ENCODE peak calls at places on chromosomes 16 and 17, in five cellular contexts. One of them, this sample, is unnamed.

GRCh38 chr17:80116923-80117380 is 15.6 kb downstream of the GAA start:
- DNase-seq in astrocyte of the spinal cord: no peak
- DNase-seq in NCI-H1694 treated with DMSO at 0.1 percent for 48 hours: no peak
- DNase-seq in NCI-H446 treated with DMSO at 0.1 percent for 48 hours: no peak
- DNase-seq in GM12865: no peak
- DNase-seq in this sample: no peak

GRCh38 chr16:56708418-56708817 is 21.5 kb upstream of the NUP93 start:
- DNase-seq in NCI-H446 treated with DMSO at 0.1 percent for 48 hours: no peak
- DNase-seq in astrocyte of the spinal cord: no peak
- DNase-seq in NCI-H1694 treated with DMSO at 0.1 percent for 48 hours: no peak
- DNase-seq in GM12865: no peak
- DNase-seq in this sample: no peak

GRCh38 chr17:53588317-53588716 is 234.4 kb upstream of the KIF2B start:
- DNase-seq in astrocyte of the spinal cord: no peak
- DNase-seq in NCI-H446 treated with DMSO at 0.1 percent for 48 hours: no peak
- DNase-seq in NCI-H1694 treated with DMSO at 0.1 percent for 48 hours: no peak
- DNase-seq in GM12865: no peak
- DNase-seq in this sample: no peak

GRCh38 chr17:80859004-80859941 is 132.4 kb upstream of the CHMP6 start:
- DNase-seq in GM12865: no peak
- DNase-seq in NCI-H446 treated with DMSO at 0.1 percent for 48 hours: peak
- DNase-seq in astrocyte of the spinal cord: peak
- DNase-seq in NCI-H1694 treated with DMSO at 0.1 percent for 48 hours: peak
- DNase-seq in this sample: peak

GRCh38 chr17:10616502-10617119 is 40.5 kb downstream of the MYH3 start:
- DNase-seq in NCI-H1694 treated with DMSO at 0.1 percent for 48 hours: peak
- DNase-seq in astrocyte of the spinal cord: peak
- DNase-seq in NCI-H446 treated with DMSO at 0.1 percent for 48 hours: peak
- DNase-seq in GM12865: peak
- DNase-seq in this sample: peak

GRCh38 chr16:62709856-62710255 is 673.6 kb upstream of the CDH8 start:
- DNase-seq in NCI-H1694 treated with DMSO at 0.1 percent for 48 hours: no peak
- DNase-seq in NCI-H446 treated with DMSO at 0.1 percent for 48 hours: no peak
- DNase-seq in astrocyte of the spinal cord: no peak
- DNase-seq in GM12865: no peak
- DNase-seq in this sample: no peak

GRCh38 chr17:44968225-44969143 is at the start of gene C1QL1:
- DNase-seq in NCI-H446 treated with DMSO at 0.1 percent for 48 hours: peak
- DNase-seq in NCI-H1694 treated with DMSO at 0.1 percent for 48 hours: peak
- DNase-seq in GM12865: peak
- DNase-seq in astrocyte of the spinal cord: peak
- DNase-seq in this sample: peak

GRCh38 chr17:65855245-65855644 is 293.8 kb upstream of the AXIN2 start:
- DNase-seq in NCI-H446 treated with DMSO at 0.1 percent for 48 hours: no peak
- DNase-seq in GM12865: no peak
- DNase-seq in NCI-H1694 treated with DMSO at 0.1 percent for 48 hours: no peak
- DNase-seq in astrocyte of the spinal cord: peak
- DNase-seq in this sample: no peak

GRCh38 chr17:74752822-74753401 is 4.5 kb downstream of the NHERF1 start:
- DNase-seq in GM12865: no peak
- DNase-seq in NCI-H1694 treated with DMSO at 0.1 percent for 48 hours: no peak
- DNase-seq in astrocyte of the spinal cord: no peak
- DNase-seq in NCI-H446 treated with DMSO at 0.1 percent for 48 hours: no peak
- DNase-seq in this sample: no peak

GRCh38 chr16:51500306-51500705 is 349.2 kb upstream of the SALL1 start:
- DNase-seq in GM12865: no peak
- DNase-seq in NCI-H1694 treated with DMSO at 0.1 percent for 48 hours: no peak
- DNase-seq in astrocyte of the spinal cord: peak
- DNase-seq in NCI-H446 treated with DMSO at 0.1 percent for 48 hours: no peak
- DNase-seq in this sample: peak

This sample was measured in AG08396.